ENCODE peak calls at places on chromosome 9, in nine cellular contexts. One of them, this sample, is unnamed.

GRCh38 chr9:94554439-94555331 is at the start of gene PCAT7:
- DNase-seq in HT1080: peak
- DNase-seq in effector CD4-positive, alpha-beta T cell: no peak
- DNase-seq in fibroblast of the aortic adventitia: peak
- DNase-seq in H9: peak
- DNase-seq in AG04449: no peak
- DNase-seq in stimulated activated CD4-positive, alpha-beta T cell treated with anti-CD3 and anti-CD28 coated beads, Interleukin-4, amount 100 ng/mL, for 48 hours: peak
- DNase-seq in keratinocyte: no peak
- DNase-seq in AG08396: peak
- DNase-seq in this sample: no peak

GRCh38 chr9:120265791-120266190 is 314.2 kb downstream of the CDK5RAP2 start:
- DNase-seq in HT1080: no peak
- DNase-seq in effector CD4-positive, alpha-beta T cell: no peak
- DNase-seq in fibroblast of the aortic adventitia: peak
- DNase-seq in H9: no peak
- DNase-seq in AG04449: no peak
- DNase-seq in stimulated activated CD4-positive, alpha-beta T cell treated with anti-CD3 and anti-CD28 coated beads, Interleukin-4, amount 100 ng/mL, for 48 hours: no peak
- DNase-seq in keratinocyte: no peak
- DNase-seq in AG08396: no peak
- DNase-seq in this sample: no peak

GRCh38 chr9:101791938-101792337 is 53.5 kb upstream of the GRIN3A start:
- DNase-seq in HT1080: peak
- DNase-seq in effector CD4-positive, alpha-beta T cell: no peak
- DNase-seq in fibroblast of the aortic adventitia: peak
- DNase-seq in H9: peak
- DNase-seq in AG04449: no peak
- DNase-seq in stimulated activated CD4-positive, alpha-beta T cell treated with anti-CD3 and anti-CD28 coated beads, Interleukin-4, amount 100 ng/mL, for 48 hours: peak
- DNase-seq in keratinocyte: no peak
- DNase-seq in AG08396: no peak
- DNase-seq in this sample: no peak

GRCh38 chr9:110926828-110927227 is 111.4 kb downstream of the LPAR1 start:
- DNase-seq in HT1080: no peak
- DNase-seq in effector CD4-positive, alpha-beta T cell: no peak
- DNase-seq in fibroblast of the aortic adventitia: no peak
- DNase-seq in H9: no peak
- DNase-seq in AG04449: no peak
- DNase-seq in stimulated activated CD4-positive, alpha-beta T cell treated with anti-CD3 and anti-CD28 coated beads, Interleukin-4, amount 100 ng/mL, for 48 hours: no peak
- DNase-seq in keratinocyte: no peak
- DNase-seq in AG08396: no peak
- DNase-seq in this sample: no peak

GRCh38 chr9:126235844-126236243 is 90.8 kb upstream of the MVB12B start:
- DNase-seq in HT1080: no peak
- DNase-seq in effector CD4-positive, alpha-beta T cell: no peak
- DNase-seq in fibroblast of the aortic adventitia: no peak
- DNase-seq in H9: no peak
- DNase-seq in AG04449: no peak
- DNase-seq in stimulated activated CD4-positive, alpha-beta T cell treated with anti-CD3 and anti-CD28 coated beads, Interleukin-4, amount 100 ng/mL, for 48 hours: no peak
- DNase-seq in keratinocyte: no peak
- DNase-seq in AG08396: no peak
- DNase-seq in this sample: no peak

GRCh38 chr9:1978941-1979340 is 36.2 kb upstream of the SMARCA2 start:
- DNase-seq in HT1080: peak
- DNase-seq in effector CD4-positive, alpha-beta T cell: no peak
- DNase-seq in fibroblast of the aortic adventitia: peak
- DNase-seq in H9: no peak
- DNase-seq in AG04449: no peak
- DNase-seq in stimulated activated CD4-positive, alpha-beta T cell treated with anti-CD3 and anti-CD28 coated beads, Interleukin-4, amount 100 ng/mL, for 48 hours: no peak
- DNase-seq in keratinocyte: no peak
- DNase-seq in AG08396: peak
- DNase-seq in this sample: no peak

GRCh38 chr9:71984388-71985069 is 73.1 kb downstream of the C9orf85 start:
- DNase-seq in HT1080: peak
- DNase-seq in effector CD4-positive, alpha-beta T cell: no peak
- DNase-seq in fibroblast of the aortic adventitia: peak
- DNase-seq in H9: peak
- DNase-seq in AG04449: peak
- DNase-seq in stimulated activated CD4-positive, alpha-beta T cell treated with anti-CD3 and anti-CD28 coated beads, Interleukin-4, amount 100 ng/mL, for 48 hours: no peak
- DNase-seq in keratinocyte: no peak
- DNase-seq in AG08396: peak
- DNase-seq in this sample: peak

GRCh38 chr9:68608763-68609162 is 68.1 kb upstream of the TMEM252 start:
- DNase-seq in HT1080: no peak
- DNase-seq in effector CD4-positive, alpha-beta T cell: no peak
- DNase-seq in fibroblast of the aortic adventitia: no peak
- DNase-seq in H9: no peak
- DNase-seq in AG04449: no peak
- DNase-seq in stimulated activated CD4-positive, alpha-beta T cell treated with anti-CD3 and anti-CD28 coated beads, Interleukin-4, amount 100 ng/mL, for 48 hours: no peak
- DNase-seq in keratinocyte: no peak
- DNase-seq in AG08396: no peak
- DNase-seq in this sample: no peak

GRCh38 chr9:98096091-98096490 is 22.9 kb downstream of the TRIM14 start:
- DNase-seq in HT1080: no peak
- DNase-seq in effector CD4-positive, alpha-beta T cell: no peak
- DNase-seq in fibroblast of the aortic adventitia: no peak
- DNase-seq in H9: no peak
- DNase-seq in AG04449: no peak
- DNase-seq in stimulated activated CD4-positive, alpha-beta T cell treated with anti-CD3 and anti-CD28 coated beads, Interleukin-4, amount 100 ng/mL, for 48 hours: no peak
- DNase-seq in keratinocyte: no peak
- DNase-seq in AG08396: no peak
- DNase-seq in this sample: no peak

GRCh38 chr9:79639354-79639753 is 67.6 kb downstream of the TLE4 start:
- DNase-seq in HT1080: peak
- DNase-seq in effector CD4-positive, alpha-beta T cell: no peak
- DNase-seq in fibroblast of the aortic adventitia: no peak
- DNase-seq in H9: no peak
- DNase-seq in AG04449: no peak
- DNase-seq in stimulated activated CD4-positive, alpha-beta T cell treated with anti-CD3 and anti-CD28 coated beads, Interleukin-4, amount 100 ng/mL, for 48 hours: no peak
- DNase-seq in keratinocyte: no peak
- DNase-seq in AG08396: no peak
- DNase-seq in this sample: no peak

GRCh38 chr9:31807574-31808256 is 576.7 kb upstream of the ACO1 start:
- DNase-seq in HT1080: no peak
- DNase-seq in effector CD4-positive, alpha-beta T cell: no peak
- DNase-seq in fibroblast of the aortic adventitia: no peak
- DNase-seq in H9: peak
- DNase-seq in AG04449: no peak
- DNase-seq in stimulated activated CD4-positive, alpha-beta T cell treated with anti-CD3 and anti-CD28 coated beads, Interleukin-4, amount 100 ng/mL, for 48 hours: no peak
- DNase-seq in keratinocyte: no peak
- DNase-seq in AG08396: no peak
- DNase-seq in this sample: no peak

GRCh38 chr9:34986541-34987047 is 3.0 kb upstream of the DNAJB5 start:
- DNase-seq in HT1080: peak
- DNase-seq in effector CD4-positive, alpha-beta T cell: peak
- DNase-seq in fibroblast of the aortic adventitia: no peak
- DNase-seq in H9: peak
- DNase-seq in AG04449: no peak
- DNase-seq in stimulated activated CD4-positive, alpha-beta T cell treated with anti-CD3 and anti-CD28 coated beads, Interleukin-4, amount 100 ng/mL, for 48 hours: no peak
- DNase-seq in keratinocyte: no peak
- DNase-seq in AG08396: no peak
- DNase-seq in this sample: no peak

GRCh38 chr9:120909904-120910303 is 16.7 kb downstream of the TRAF1 start:
- DNase-seq in HT1080: peak
- DNase-seq in effector CD4-positive, alpha-beta T cell: peak
- DNase-seq in fibroblast of the aortic adventitia: no peak
- DNase-seq in H9: no peak
- DNase-seq in AG04449: no peak
- DNase-seq in stimulated activated CD4-positive, alpha-beta T cell treated with anti-CD3 and anti-CD28 coated beads, Interleukin-4, amount 100 ng/mL, for 48 hours: no peak
- DNase-seq in keratinocyte: no peak
- DNase-seq in AG08396: no peak
- DNase-seq in this sample: no peak

GRCh38 chr9:131263701-131264100 is 12.6 kb downstream of the FAM78A start:
- DNase-seq in HT1080: no peak
- DNase-seq in effector CD4-positive, alpha-beta T cell: no peak
- DNase-seq in fibroblast of the aortic adventitia: no peak
- DNase-seq in H9: no peak
- DNase-seq in AG04449: no peak
- DNase-seq in stimulated activated CD4-positive, alpha-beta T cell treated with anti-CD3 and anti-CD28 coated beads, Interleukin-4, amount 100 ng/mL, for 48 hours: no peak
- DNase-seq in keratinocyte: no peak
- DNase-seq in AG08396: no peak
- DNase-seq in this sample: no peak

GRCh38 chr9:84387821-84388220 is 47.3 kb upstream of the SLC28A3 start:
- DNase-seq in HT1080: peak
- DNase-seq in effector CD4-positive, alpha-beta T cell: no peak
- DNase-seq in fibroblast of the aortic adventitia: no peak
- DNase-seq in H9: no peak
- DNase-seq in AG04449: no peak
- DNase-seq in stimulated activated CD4-positive, alpha-beta T cell treated with anti-CD3 and anti-CD28 coated beads, Interleukin-4, amount 100 ng/mL, for 48 hours: no peak
- DNase-seq in keratinocyte: no peak
- DNase-seq in AG08396: no peak
- DNase-seq in this sample: no peak

GRCh38 chr9:131885144-131885609 is 145.3 kb upstream of the RAPGEF1 start:
- DNase-seq in HT1080: no peak
- DNase-seq in effector CD4-positive, alpha-beta T cell: no peak
- DNase-seq in fibroblast of the aortic adventitia: no peak
- DNase-seq in H9: no peak
- DNase-seq in AG04449: no peak
- DNase-seq in stimulated activated CD4-positive, alpha-beta T cell treated with anti-CD3 and anti-CD28 coated beads, Interleukin-4, amount 100 ng/mL, for 48 hours: no peak
- DNase-seq in keratinocyte: no peak
- DNase-seq in AG08396: no peak
- DNase-seq in this sample: no peak

GRCh38 chr9:128159073-128159783 is 837 bp upstream of the BBLN start:
- DNase-seq in HT1080: no peak
- DNase-seq in effector CD4-positive, alpha-beta T cell: peak
- DNase-seq in fibroblast of the aortic adventitia: no peak
- DNase-seq in H9: no peak
- DNase-seq in AG04449: no peak
- DNase-seq in stimulated activated CD4-positive, alpha-beta T cell treated with anti-CD3 and anti-CD28 coated beads, Interleukin-4, amount 100 ng/mL, for 48 hours: peak
- DNase-seq in keratinocyte: no peak
- DNase-seq in AG08396: no peak
- DNase-seq in this sample: no peak

GRCh38 chr9:127664678-127665507 is 41.9 kb upstream of the CFAP157 start:
- DNase-seq in HT1080: no peak
- DNase-seq in effector CD4-positive, alpha-beta T cell: no peak
- DNase-seq in fibroblast of the aortic adventitia: peak
- DNase-seq in H9: no peak
- DNase-seq in AG04449: peak
- DNase-seq in stimulated activated CD4-positive, alpha-beta T cell treated with anti-CD3 and anti-CD28 coated beads, Interleukin-4, amount 100 ng/mL, for 48 hours: no peak
- DNase-seq in keratinocyte: no peak
- DNase-seq in AG08396: no peak
- DNase-seq in this sample: no peak

GRCh38 chr9:127196826-127197145 is 67.8 kb upstream of the GARNL3 start:
- DNase-seq in HT1080: no peak
- DNase-seq in effector CD4-positive, alpha-beta T cell: no peak
- DNase-seq in fibroblast of the aortic adventitia: no peak
- DNase-seq in H9: no peak
- DNase-seq in AG04449: no peak
- DNase-seq in stimulated activated CD4-positive, alpha-beta T cell treated with anti-CD3 and anti-CD28 coated beads, Interleukin-4, amount 100 ng/mL, for 48 hours: no peak
- DNase-seq in keratinocyte: no peak
- DNase-seq in AG08396: no peak
- DNase-seq in this sample: no peak